ENCODE peak calls at places on chromosomes 1 and 21, in four cellular contexts. Q is CD8-positive, alpha-beta T cell; B is lower leg skin; K is foreskin fibroblast. P is an unnamed sample.

GRCh38 chr1:235408503-235408960 is 41.3 kb downstream of the TBCE start:
- DNase-seq in Q (no peak), B (no peak), K (no peak), P (no peak)

GRCh38 chr21:45543710-45544448 is 1.6 kb upstream of the SLC19A1 start:
- DNase-seq in Q (no peak), B (peak), K (no peak), P (no peak)

GRCh38 chr1:234932506-234932905 is 196.1 kb downstream of the TOMM20 start:
- DNase-seq in B (peak), Q (no peak), K (no peak), P (no peak)

GRCh38 chr1:206672011-206672688 is 12.6 kb upstream of the MAPKAPK2 start:
- DNase-seq in Q (no peak), K (no peak), B (no peak), P (no peak)

GRCh38 chr1:210407207-210407886 is 78.6 kb downstream of the HHAT start:
- DNase-seq in B (peak), K (peak), Q (peak), P (peak)

GRCh38 chr1:66237722-66238479 is 296.1 kb upstream of the SGIP1 start:
- DNase-seq in Q (no peak), B (no peak), K (peak), P (no peak)

GRCh38 chr1:243946946-243947345 is 96.9 kb upstream of the AKT3 start:
- DNase-seq in B (no peak), K (peak), Q (peak), P (peak)

GRCh38 chr1:176466514-176466913 is 3.5 kb downstream of the PAPPA2 start:
- DNase-seq in B (no peak), K (no peak), Q (no peak), P (peak)

GRCh38 chr1:1351511-1352427 is 2.6 kb upstream of the DVL1 start:
- DNase-seq in B (peak), Q (no peak), K (peak), P (no peak)

GRCh38 chr1:6330410-6330827 is 63.1 kb downstream of the ACOT7 start:
- DNase-seq in B (no peak), Q (no peak), K (peak), P (no peak)

GRCh38 chr1:32806910-32807523 is 10.1 kb downstream of the YARS1 start:
- DNase-seq in K (no peak), B (no peak), Q (no peak), P (no peak)

GRCh38 chr1:13570924-13571323 is 12.7 kb upstream of the PDPN start:
- DNase-seq in B (peak), K (no peak), Q (no peak), P (no peak)
- TF ChIP-seq CTCF in B (no peak), K (no peak), Q (peak), P (no peak)

GRCh38 chr1:20216574-20216973 is 30.3 kb upstream of the PLA2G2C start:
- DNase-seq in B (no peak), K (peak), Q (no peak), P (no peak)
- TF ChIP-seq CTCF in B (no peak), K (peak), Q (no peak), P (no peak)

GRCh38 chr21:41071410-41071809 is 96.5 kb upstream of the BACE2 start:
- DNase-seq in B (no peak), K (no peak), Q (no peak), P (no peak)
- TF ChIP-seq CTCF in B (no peak), K (no peak), Q (no peak), P (no peak)

DNA sequence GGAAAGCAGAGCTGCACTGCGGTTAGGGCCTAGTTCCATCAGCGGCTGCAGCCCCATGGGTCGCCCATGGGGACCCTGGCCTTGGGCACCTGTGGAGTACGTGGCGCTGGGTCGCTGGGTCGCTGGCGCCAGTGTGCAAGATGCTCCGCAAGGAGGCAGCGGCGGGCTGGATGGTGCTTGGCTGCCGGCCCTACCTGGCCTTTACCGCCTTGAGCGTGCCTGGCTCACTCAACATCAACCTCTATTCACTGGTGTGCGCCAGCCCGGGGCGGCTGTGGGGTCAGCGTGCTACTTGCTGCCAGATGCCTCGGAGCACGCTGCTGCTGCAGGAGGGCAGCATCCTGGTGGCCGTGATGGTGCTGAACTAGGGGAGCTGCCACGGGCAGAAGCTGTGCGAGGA is 85.1 kb upstream of the RHOU start:
- DNase-seq in K (no peak), B (no peak), Q (no peak), P (no peak)
- TF ChIP-seq CTCF in K (no peak), B (no peak), Q (no peak), P (no peak)

GRCh38 chr1:118944546-118944945 is 43.6 kb downstream of the TBX15 start:
- DNase-seq in B (no peak), K (no peak), Q (no peak), P (no peak)

GRCh38 chr1:118944133-118944532 is 44.0 kb downstream of the TBX15 start:
- DNase-seq in K (peak), Q (no peak), B (no peak), P (no peak)

GRCh38 chr1:118947790-118948189 is 40.4 kb downstream of the TBX15 start:
- DNase-seq in K (peak), Q (no peak), B (no peak), P (no peak)

GRCh38 chr1:118947003-118947765 is 41.0 kb downstream of the TBX15 start:
- DNase-seq in B (no peak), K (peak), Q (no peak), P (no peak)

DNA sequence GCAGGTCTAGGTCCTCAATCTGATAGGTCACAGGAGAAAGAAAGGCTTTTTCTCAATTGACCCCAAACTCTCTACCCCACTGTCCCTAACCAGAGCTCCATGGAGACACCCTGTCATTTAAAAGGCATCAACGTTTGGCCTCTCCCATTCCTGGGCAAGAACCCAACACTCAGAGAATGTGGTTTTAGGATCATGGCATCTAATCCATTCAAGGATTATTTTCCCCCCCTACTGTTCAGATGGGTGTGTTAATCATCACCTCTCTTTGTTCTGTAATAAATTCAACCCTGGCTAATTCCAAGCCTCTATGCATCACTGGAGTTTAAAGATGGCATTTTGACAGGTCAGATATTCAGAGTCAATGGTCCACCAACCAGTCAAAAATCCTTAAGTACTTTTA is 42.7 kb downstream of the TBX15 start:
- DNase-seq in Q (no peak), B (no peak), K (peak), P (no peak)
- TF ChIP-seq CTCF in Q (no peak), B (no peak), K (no peak), P (no peak)

GRCh38 chr1:186623547-186623946 is 56.7 kb downstream of the PTGS2 start:
- DNase-seq in K (no peak), B (no peak), Q (no peak), P (no peak)

GRCh38 chr1:186620951-186621350 is 59.3 kb downstream of the PTGS2 start:
- DNase-seq in K (peak), Q (no peak), B (no peak), P (no peak)

GRCh38 chr1:186620526-186620925 is 59.7 kb downstream of the PTGS2 start:
- DNase-seq in Q (no peak), B (no peak), K (no peak), P (no peak)

GRCh38 chr1:186615332-186615731 is 64.9 kb downstream of the PTGS2 start:
- DNase-seq in K (no peak), Q (no peak), B (no peak), P (no peak)

DNA sequence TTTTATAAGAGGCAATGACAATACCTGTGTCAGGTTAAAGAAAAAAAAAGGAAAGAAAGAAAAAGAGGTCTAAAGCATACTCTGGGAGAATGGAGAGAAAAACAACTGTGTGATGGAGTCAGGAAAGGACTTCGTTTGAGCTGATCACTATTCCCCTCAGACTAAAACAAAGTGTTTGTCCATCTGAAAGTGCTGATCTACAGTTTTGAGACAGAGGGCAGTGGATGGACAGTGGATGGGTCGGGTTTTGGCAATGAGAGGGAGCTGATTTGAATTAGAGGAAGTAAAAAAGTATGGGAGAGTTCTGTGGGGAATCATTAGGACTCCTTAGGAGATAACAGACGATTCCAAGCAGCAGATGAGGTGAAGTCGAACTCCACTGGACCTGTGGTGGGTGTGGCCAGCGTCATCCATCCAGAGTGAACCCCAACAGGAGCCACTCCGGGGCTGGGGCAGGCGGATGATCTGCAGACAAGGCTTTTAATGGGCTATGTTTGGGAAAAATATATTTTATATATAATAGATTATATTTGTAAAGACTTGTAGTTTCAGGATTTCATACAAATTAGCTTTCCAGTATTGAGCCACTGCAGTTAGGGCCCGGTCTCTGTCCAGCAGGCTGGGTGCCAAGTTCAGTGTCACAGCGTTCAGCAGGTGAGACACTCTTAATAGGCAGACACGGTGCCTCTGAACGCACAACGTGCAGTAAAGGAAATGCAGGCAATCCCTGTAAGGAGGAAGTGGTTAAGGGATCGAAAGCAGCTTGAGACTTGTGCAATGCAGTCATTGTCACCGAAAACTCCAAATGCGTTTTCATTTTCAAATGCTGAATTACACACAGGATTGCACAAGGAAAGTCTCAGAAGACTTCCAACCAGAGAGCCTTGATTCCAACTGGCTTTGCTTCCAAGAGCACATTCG is 62.1 kb downstream of the PTGS2 start:
- DNase-seq in B (no peak), K (peak), Q (peak), P (peak)
- TF ChIP-seq CTCF in B (no peak), K (no peak), Q (no peak), P (no peak)

GRCh38 chr21:38804030-38804616 is 1.6 kb upstream of the ETS2 start:
- DNase-seq in B (no peak), Q (no peak), K (no peak), P (no peak)
- TF ChIP-seq CTCF in B (no peak), Q (no peak), K (no peak), P (no peak)

GRCh38 chr1:70143052-70143659 is 62.2 kb downstream of the LRRC40 start:
- DNase-seq in B (no peak), K (peak), Q (no peak), P (no peak)
- TF ChIP-seq CTCF in B (no peak), K (peak), Q (no peak), P (no peak)

DNA sequence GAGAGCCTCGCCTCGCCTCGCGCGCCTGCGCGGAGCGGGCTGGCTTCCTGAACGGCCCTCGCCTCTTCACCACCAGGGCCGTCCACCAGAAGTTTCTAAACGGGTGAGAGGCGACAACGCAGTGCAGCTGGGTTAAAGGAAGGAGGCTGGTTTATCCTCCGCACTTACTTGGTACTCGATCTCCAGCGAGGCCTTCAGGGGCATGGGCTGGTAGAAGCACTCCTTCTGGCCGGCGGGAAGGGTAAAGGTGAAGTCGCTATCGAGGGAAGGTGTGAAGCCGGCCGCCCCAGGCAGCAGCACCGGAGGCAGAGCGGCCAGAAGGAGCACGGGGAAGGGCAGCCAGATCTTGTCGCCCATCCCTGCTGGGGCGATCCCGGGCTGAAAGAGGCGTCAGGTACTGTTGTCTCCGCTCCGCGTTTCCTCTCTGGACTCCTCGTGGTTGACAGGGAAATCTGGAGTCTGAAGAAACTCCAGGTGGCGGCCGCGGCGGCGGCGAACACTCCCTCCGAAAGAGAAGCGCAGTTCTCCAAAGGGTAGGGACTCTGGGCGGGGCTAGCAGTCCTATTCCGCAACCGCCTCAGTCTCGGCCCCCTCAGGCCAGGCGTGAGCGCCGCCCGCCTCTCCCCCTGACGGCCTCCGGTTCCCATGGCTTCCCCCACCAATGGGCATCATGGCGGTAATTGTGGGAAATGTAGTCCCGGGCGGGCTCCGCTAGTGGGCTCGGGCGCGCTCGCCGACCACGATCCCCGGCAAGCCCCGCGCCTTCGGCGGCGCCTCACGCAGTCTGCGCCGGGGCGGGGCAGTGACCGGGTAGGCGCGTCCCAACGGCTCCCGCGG is at the start of gene TMED5:
- DNase-seq in K (peak), Q (peak), B (peak), P (peak)
- TF ChIP-seq CTCF in K (no peak), Q (peak), B (no peak), P (peak)

GRCh38 chr21:17925900-17926299 is 106.7 kb upstream of the C21orf91 start:
- DNase-seq in K (peak), B (no peak), Q (no peak), P (peak)
- TF ChIP-seq CTCF in K (peak), B (no peak), Q (no peak), P (peak)